ENCODE peak calls at places on chromosomes 1 and 21, in six cellular contexts. I is lower leg skin, R is NB4, G is uterus, Y is adrenal gland, V is H54. T is an unnamed sample.

GRCh38 chr21:29656504-29657227 is 283.1 kb downstream of the GRIK1 start:
- DNase-seq in R (peak), I (no peak), G (no peak), V (peak), Y (no peak), T (no peak)

GRCh38 chr1:41416552-41417334 is 55.5 kb downstream of the FOXO6 start:
- DNase-seq in V (peak), Y (peak), R (peak), G (peak), I (no peak), T (peak)

GRCh38 chr1:26159113-26160039 is 497 bp downstream of the FAM110D start:
- DNase-seq in G (no peak), V (no peak), Y (no peak), R (no peak), I (no peak), T (no peak)

GRCh38 chr1:17799642-17800041 is 44.5 kb downstream of the ACTL8 start:
- DNase-seq in V (no peak), I (no peak), R (no peak), Y (no peak), G (no peak), T (no peak)

GRCh38 chr1:151313501-151313900 is 13.7 kb downstream of the PI4KB start:
- DNase-seq in R (no peak), V (no peak), I (no peak), G (peak), Y (no peak), T (peak)

GRCh38 chr1:201703646-201704438 is 125.1 kb upstream of the IPO9 start:
- DNase-seq in I (peak), Y (peak), R (peak), G (peak), V (peak), T (peak)

GRCh38 chr1:211928222-211928856 is 97.8 kb upstream of the LPGAT1 start:
- DNase-seq in Y (no peak), R (peak), G (no peak), I (no peak), V (no peak), T (no peak)

GRCh38 chr1:119546641-119547040 is 39.6 kb downstream of the HSD3B1 start:
- DNase-seq in R (no peak), V (no peak), G (no peak), Y (no peak), I (no peak), T (no peak)

GRCh38 chr1:177849588-177849987 is 120.3 kb downstream of the SEC16B start:
- DNase-seq in I (no peak), R (no peak), Y (no peak), V (no peak), G (no peak), T (no peak)

GRCh38 chr1:225431081-225431863 is 3.4 kb upstream of the LBR start:
- DNase-seq in V (no peak), R (no peak), Y (no peak), I (no peak), G (no peak), T (peak)

GRCh38 chr1:115679141-115679611 is 37.4 kb downstream of the VANGL1 start:
- DNase-seq in V (peak), R (peak), G (peak), I (peak), Y (peak), T (peak)

GRCh38 chr1:216905052-216905580 is 181.9 kb upstream of the ESRRG start:
- DNase-seq in Y (no peak), I (no peak), V (no peak), G (no peak), R (no peak), T (no peak)

GRCh38 chr1:96361961-96362360 is 359.6 kb upstream of the PTBP2 start:
- DNase-seq in I (no peak), Y (no peak), V (no peak), R (peak), G (no peak), T (no peak)

GRCh38 chr1:46166521-46167462 is 8.1 kb upstream of the TSPAN1 start:
- DNase-seq in R (peak), I (no peak), Y (peak), G (peak), V (no peak), T (peak)

GRCh38 chr21:25733859-25734653 is 648 bp downstream of the ATP5PF start:
- DNase-seq in I (peak), G (no peak), Y (peak), V (no peak), R (peak), T (no peak)

GRCh38 chr21:25734654-25735220 is at the start of the genes ATP5PF and GABPA:
- DNase-seq in Y (peak), I (peak), V (peak), R (peak), G (peak), T (peak)

GRCh38 chr21:25735895-25736597 is 1.3 kb downstream of the GABPA start:
- DNase-seq in G (no peak), V (no peak), Y (no peak), I (no peak), R (peak), T (no peak)

GRCh38 chr21:25732091-25732760 is 2.5 kb downstream of the ATP5PF start:
- DNase-seq in Y (no peak), I (no peak), R (no peak), V (no peak), G (no peak), T (no peak)

GRCh38 chr21:25735221-25735894 is 586 bp downstream of the GABPA start:
- DNase-seq in V (peak), G (peak), R (peak), I (peak), Y (peak), T (peak)
- TF ChIP-seq POLR2A in V (peak), G (no peak), R (no peak), I (no peak), Y (no peak), T (no peak)

GRCh38 chr1:23568608-23569383 is 9.5 kb upstream of the ID3 start:
- DNase-seq in R (no peak), Y (no peak), G (no peak), I (no peak), V (no peak), T (peak)
- TF ChIP-seq POLR2A in R (no peak), Y (no peak), G (no peak), I (no peak), V (no peak), T (no peak)

DNA sequence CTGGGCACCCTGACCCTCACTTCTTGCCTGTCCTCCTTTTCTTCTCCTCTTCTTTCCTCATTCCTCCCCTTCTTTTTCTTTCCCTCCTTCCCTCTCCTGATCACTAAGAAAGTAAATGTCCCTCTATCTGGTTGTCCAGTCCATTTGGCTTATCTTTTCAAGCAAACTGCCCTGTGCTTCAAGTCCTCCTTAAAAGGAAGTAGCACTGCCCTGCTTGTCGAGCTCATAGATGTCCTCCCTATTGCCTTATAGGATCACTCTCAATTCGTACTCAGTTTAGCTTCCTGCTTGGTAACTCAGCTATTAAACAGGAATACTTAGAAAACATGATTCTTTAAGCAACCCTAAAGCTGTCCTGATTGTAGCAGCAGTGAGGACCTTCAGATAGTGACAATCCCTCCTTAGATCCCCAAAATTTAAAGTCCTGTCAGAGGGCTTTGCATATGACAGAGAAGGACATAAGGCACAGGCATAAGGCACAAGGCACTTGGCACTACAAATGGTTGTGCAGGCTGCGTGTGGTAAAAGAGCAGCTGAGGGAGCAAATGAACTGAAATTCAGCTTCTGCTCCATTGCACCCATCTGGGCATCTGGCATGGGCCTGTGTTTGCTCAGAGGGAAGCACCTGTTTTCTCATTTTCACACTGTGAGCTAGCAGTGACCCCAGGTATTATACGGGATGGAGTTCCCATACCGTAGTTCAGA is 26.1 kb upstream of the SLAMF6 start:
- DNase-seq in I (no peak), G (no peak), Y (no peak), V (no peak), R (no peak), T (no peak)
- TF ChIP-seq POLR2A in I (no peak), G (no peak), Y (no peak), V (no peak), R (no peak), T (no peak)

DNA sequence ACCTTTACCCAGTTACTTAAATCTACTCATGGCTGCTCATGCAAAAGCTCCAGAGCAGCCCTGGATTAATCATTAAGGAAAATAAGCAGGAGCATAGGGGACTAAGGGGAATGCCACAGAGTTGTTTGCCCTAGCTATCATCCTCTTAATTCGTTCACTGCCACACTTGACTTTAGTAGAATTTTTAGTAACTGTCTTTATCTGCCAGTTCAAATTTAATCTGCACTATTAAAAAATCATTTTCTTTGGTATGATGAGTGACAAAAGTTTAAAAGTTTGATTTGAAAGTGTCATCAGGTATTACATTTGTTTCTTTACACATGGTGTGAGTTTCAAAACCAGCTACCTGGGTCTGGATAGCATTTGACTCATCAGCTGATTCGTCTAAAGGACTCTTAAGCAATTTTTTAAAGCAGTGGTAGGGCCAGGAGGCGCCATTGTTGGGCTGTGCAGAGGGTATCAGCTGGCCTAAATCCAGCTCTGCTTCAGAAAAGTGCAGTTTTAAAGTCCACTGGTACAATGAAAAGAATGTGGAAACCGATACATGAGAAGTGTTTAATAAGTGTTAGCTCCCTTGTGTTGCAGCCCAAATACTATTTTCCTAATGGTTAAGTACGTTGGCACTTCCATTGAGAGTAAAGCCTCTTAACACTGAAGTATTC is 69.9 kb upstream of the DR1 start:
- DNase-seq in G (no peak), I (no peak), Y (no peak), V (no peak), R (no peak), T (no peak)
- TF ChIP-seq POLR2A in G (no peak), I (no peak), Y (no peak), V (no peak), R (no peak), T (no peak)

DNA sequence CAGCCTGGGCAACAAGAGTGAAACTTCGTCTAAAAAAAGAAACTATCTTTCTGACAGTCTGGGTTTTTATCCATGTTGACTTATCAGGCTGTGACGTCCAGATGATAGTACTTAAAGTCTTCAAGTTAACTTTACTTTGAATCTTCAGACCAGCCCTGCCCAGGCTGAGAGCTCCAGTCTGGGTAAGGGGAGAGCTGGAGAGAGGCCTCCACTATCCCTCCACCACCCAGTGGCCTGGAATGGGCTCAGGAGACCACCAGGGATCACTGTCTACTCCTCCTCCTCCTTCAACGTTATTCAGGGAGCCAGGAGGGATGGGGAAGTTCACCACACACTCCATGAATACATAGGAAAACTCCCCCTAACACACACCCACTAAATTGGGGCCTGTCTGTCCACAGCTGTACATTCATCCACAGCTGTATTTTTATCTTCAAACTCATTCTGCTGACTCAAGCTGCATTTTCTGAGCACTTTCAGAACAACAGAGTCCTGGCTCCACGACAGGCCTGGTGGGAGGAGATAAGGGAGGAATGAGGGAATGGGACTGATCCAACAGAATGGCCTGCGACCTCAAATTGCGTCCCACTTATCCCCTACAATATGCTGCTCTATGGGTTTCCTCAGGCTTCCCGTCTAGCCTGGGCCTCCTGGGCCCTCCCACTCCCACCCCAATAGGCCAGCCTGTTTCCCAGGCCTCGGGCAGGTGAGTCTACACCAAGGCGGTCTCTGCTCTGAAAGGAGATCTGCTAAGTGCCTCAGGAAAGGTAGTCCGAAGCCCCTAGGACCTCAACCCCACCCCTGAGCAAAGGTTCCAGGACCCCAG is 1.8 kb downstream of the SLC45A3 start:
- DNase-seq in V (no peak), I (no peak), G (peak), R (no peak), Y (peak), T (no peak)
- TF ChIP-seq POLR2A in V (no peak), I (no peak), G (no peak), R (no peak), Y (no peak), T (no peak)

DNA sequence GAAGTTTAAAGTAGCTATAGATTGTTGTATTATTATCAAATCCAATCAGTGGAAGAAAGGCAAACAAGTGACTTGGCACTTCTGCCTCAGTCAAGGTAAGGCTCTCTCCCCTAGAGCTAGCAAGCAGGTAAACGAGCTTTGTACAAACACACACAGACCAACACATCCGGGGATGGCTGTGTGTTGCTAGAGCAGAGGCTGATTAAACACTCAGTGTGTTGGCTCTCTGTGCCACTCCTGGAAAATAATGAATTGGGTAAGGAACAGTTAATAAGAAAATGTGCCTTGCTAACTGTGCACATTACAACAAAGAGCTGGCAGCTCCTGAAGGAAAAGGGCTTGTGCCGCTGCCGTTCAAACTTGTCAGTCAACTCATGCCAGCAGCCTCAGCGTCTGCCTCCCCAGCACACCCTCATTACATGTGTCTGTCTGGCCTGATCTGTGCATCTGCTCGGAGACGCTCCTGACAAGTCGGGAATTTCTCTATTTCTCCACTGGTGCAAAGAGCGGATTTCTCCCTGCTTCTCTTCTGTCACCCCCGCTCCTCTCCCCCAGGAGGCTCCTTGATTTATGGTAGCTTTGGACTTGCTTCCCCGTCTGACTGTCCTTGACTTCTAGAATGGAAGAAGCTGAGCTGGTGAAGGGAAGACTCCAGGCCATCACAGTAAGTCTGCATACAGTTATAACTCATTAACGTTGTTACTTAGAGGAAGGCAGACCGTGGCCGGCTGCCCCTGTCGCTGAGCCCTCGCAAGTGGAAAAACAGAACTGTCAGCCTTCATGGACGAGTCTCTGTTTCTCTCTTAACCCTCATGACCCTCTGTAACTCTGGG is at the start of gene PALMD:
- DNase-seq in Y (peak), R (no peak), V (no peak), I (peak), G (peak), T (no peak)
- TF ChIP-seq POLR2A in Y (no peak), R (no peak), V (no peak), I (no peak), G (no peak), T (no peak)

GRCh38 chr1:32773018-32773763 is 44.0 kb downstream of the YARS1 start:
- DNase-seq in G (peak), R (peak), V (no peak), I (peak), Y (peak), T (peak)
- TF ChIP-seq POLR2A in G (no peak), R (no peak), V (no peak), I (no peak), Y (no peak), T (no peak)

T was measured in sigmoid colon.